ENCODE peak calls at places on chromosome 1, in ten cellular contexts. V, D, W, O, K, Z, R, M, G and S are unnamed samples.

GRCh38 chr1:40769815-40770214 is 13.8 kb upstream of the KCNQ4 start:
- DNase-seq in O (no peak), K (no peak), D (no peak), W (no peak), M (no peak), R (no peak), V (no peak), Z (no peak), G (no peak), S (no peak)

GRCh38 chr1:226738995-226739695 is at the start of gene ITPKB:
- DNase-seq in V (peak), M (no peak), O (peak), G (peak), D (no peak), W (peak), R (peak), Z (peak), K (peak), S (no peak)

GRCh38 chr1:226981838-226982237 is 41.7 kb downstream of the COQ8A start:
- DNase-seq in M (peak), W (no peak), Z (no peak), V (no peak), D (no peak), G (no peak), K (no peak), O (no peak), R (no peak), S (no peak)

GRCh38 chr1:36401602-36402517 is 4.2 kb upstream of the LSM10 start:
- DNase-seq in K (no peak), O (no peak), Z (no peak), M (no peak), G (no peak), D (no peak), R (no peak), V (no peak), W (no peak), S (no peak)

GRCh38 chr1:201640624-201641023 is 101.7 kb downstream of the NAV1 start:
- DNase-seq in D (no peak), O (no peak), M (no peak), V (no peak), Z (peak), W (no peak), R (no peak), K (peak), G (peak), S (no peak)

GRCh38 chr1:226532553-226532952 is 16.0 kb upstream of the STUM start:
- DNase-seq in W (no peak), O (no peak), R (no peak), M (no peak), G (no peak), Z (no peak), V (no peak), D (peak), K (no peak), S (no peak)

GRCh38 chr1:51044834-51045233 is 57.2 kb upstream of the C1orf185 start:
- DNase-seq in V (no peak), O (no peak), D (no peak), G (no peak), M (no peak), K (no peak), Z (no peak), R (no peak), W (no peak), S (no peak)

GRCh38 chr1:151946366-151946764 is 37.1 kb upstream of the THEM4 start:
- DNase-seq in D (no peak), M (no peak), V (no peak), R (no peak), Z (no peak), K (peak), G (no peak), W (no peak), O (no peak), S (no peak)

GRCh38 chr1:195082183-195082582 is 1526.1 kb downstream of the KCNT2 start:
- DNase-seq in M (no peak), V (no peak), K (peak), R (no peak), W (no peak), Z (no peak), O (no peak), G (no peak), D (no peak), S (no peak)

GRCh38 chr1:1157426-1157913 is 16.2 kb upstream of the TTLL10 start:
- DNase-seq in V (peak), K (peak), M (peak), D (peak), G (peak), O (peak), W (peak), R (peak), Z (peak), S (peak)

GRCh38 chr1:98027044-98027443 is 106.2 kb upstream of the DPYD start:
- DNase-seq in D (no peak), G (no peak), Z (no peak), W (no peak), O (no peak), V (no peak), K (no peak), R (no peak), M (no peak), S (no peak)

GRCh38 chr1:115012006-115012405 is 17.6 kb upstream of the TSHB start:
- DNase-seq in Z (no peak), D (no peak), K (no peak), V (no peak), M (no peak), W (no peak), O (no peak), G (no peak), R (no peak), S (no peak)

GRCh38 chr1:53329183-53329544 is 1.3 kb upstream of the LRP8 start:
- DNase-seq in R (no peak), Z (no peak), O (no peak), V (peak), K (no peak), G (no peak), W (no peak), D (no peak), M (no peak), S (no peak)

GRCh38 chr1:41333146-41333784 is 28.0 kb upstream of the FOXO6 start:
- DNase-seq in V (no peak), K (peak), G (no peak), D (no peak), M (peak), R (peak), O (no peak), W (no peak), Z (no peak), S (no peak)

GRCh38 chr1:36846366-36846765 is 187.9 kb downstream of the GRIK3 start:
- DNase-seq in V (no peak), K (no peak), O (no peak), D (no peak), M (no peak), Z (no peak), G (no peak), R (no peak), W (no peak), S (no peak)

GRCh38 chr1:155392898-155393411 is 72.3 kb downstream of the RUSC1 start:
- DNase-seq in V (no peak), G (peak), W (no peak), Z (no peak), K (peak), D (no peak), O (no peak), M (no peak), R (no peak), S (no peak)

GRCh38 chr1:3473381-3473844 is 18.9 kb downstream of the ARHGEF16 start:
- DNase-seq in G (no peak), K (peak), M (no peak), W (no peak), V (no peak), D (no peak), R (no peak), Z (peak), O (no peak), S (no peak)

GRCh38 chr1:45957684-45958083 is 154.3 kb downstream of the MAST2 start:
- DNase-seq in W (no peak), Z (no peak), R (no peak), V (no peak), D (no peak), O (no peak), K (peak), M (no peak), G (no peak), S (no peak)

GRCh38 chr1:2611034-2611501 is 21.7 kb downstream of the MMEL1 start:
- DNase-seq in M (peak), R (no peak), G (peak), K (peak), Z (no peak), V (peak), W (no peak), D (peak), O (no peak), S (no peak)

GRCh38 chr1:212684511-212685090 is 15.0 kb downstream of the BATF3 start:
- DNase-seq in W (no peak), D (peak), K (no peak), G (no peak), R (peak), V (no peak), Z (no peak), O (no peak), M (peak), S (no peak)

GRCh38 chr1:36096500-36097412 is 8.1 kb downstream of the ADPRS start:
- DNase-seq in Z (no peak), O (no peak), W (no peak), V (no peak), M (no peak), G (no peak), R (no peak), D (peak), K (no peak), S (no peak)

GRCh38 chr1:21317035-21317689 is 26.9 kb upstream of the ECE1 start:
- DNase-seq in Z (no peak), O (no peak), M (peak), V (peak), D (no peak), R (no peak), W (no peak), K (peak), G (peak), S (peak)

GRCh38 chr1:235290740-235291502 is 37.1 kb downstream of the ARID4B start:
- DNase-seq in R (no peak), W (no peak), D (no peak), K (no peak), G (no peak), M (no peak), O (no peak), Z (no peak), V (no peak), S (no peak)

GRCh38 chr1:243323481-243323880 is 67.6 kb downstream of the SDCCAG8 start:
- DNase-seq in M (no peak), D (no peak), G (no peak), R (no peak), W (no peak), Z (no peak), V (no peak), K (peak), O (no peak), S (no peak)

GRCh38 chr1:39230261-39231190 is 26.0 kb downstream of the MACF1 start:
- DNase-seq in K (peak), W (no peak), G (no peak), M (no peak), R (no peak), Z (no peak), V (no peak), D (no peak), O (no peak), S (no peak)